ENCODE peak calls at places on chromosome 13, in five cellular contexts. One of them, this sample, is unnamed.

GRCh38 chr13:79560954-79561353 is 80.0 kb downstream of the NDFIP2 start:
- DNase-seq in activated CD4-positive, alpha-beta T cell treated with anti-CD3 and anti-CD28 coated beads, Interleukin-2, amount 10 ng/mL, durations not matched to agents 7 days and 5 days: no peak
- DNase-seq in occipital lobe: no peak
- DNase-seq in dorsolateral prefrontal cortex: no peak
- DNase-seq in activated B cell treated with CpG ODN at 0.5 μM for 24 hours: no peak
- DNase-seq in this sample: no peak

GRCh38 chr13:103694471-103694870 is 628.3 kb upstream of the SLC10A2 start:
- DNase-seq in activated CD4-positive, alpha-beta T cell treated with anti-CD3 and anti-CD28 coated beads, Interleukin-2, amount 10 ng/mL, durations not matched to agents 7 days and 5 days: no peak
- DNase-seq in activated B cell treated with CpG ODN at 0.5 μM for 24 hours: no peak
- DNase-seq in dorsolateral prefrontal cortex: no peak
- DNase-seq in occipital lobe: no peak
- DNase-seq in this sample: no peak

GRCh38 chr13:68993154-68993553 is 1114.5 kb upstream of the ATXN8OS start:
- DNase-seq in dorsolateral prefrontal cortex: no peak
- DNase-seq in activated CD4-positive, alpha-beta T cell treated with anti-CD3 and anti-CD28 coated beads, Interleukin-2, amount 10 ng/mL, durations not matched to agents 7 days and 5 days: no peak
- DNase-seq in occipital lobe: no peak
- DNase-seq in activated B cell treated with CpG ODN at 0.5 μM for 24 hours: no peak
- DNase-seq in this sample: no peak

GRCh38 chr13:32309812-32310706 is 5.1 kb downstream of the ZAR1L start:
- DNase-seq in dorsolateral prefrontal cortex: no peak
- DNase-seq in activated CD4-positive, alpha-beta T cell treated with anti-CD3 and anti-CD28 coated beads, Interleukin-2, amount 10 ng/mL, durations not matched to agents 7 days and 5 days: peak; percentile 46
- DNase-seq in activated B cell treated with CpG ODN at 0.5 μM for 24 hours: no peak
- DNase-seq in occipital lobe: no peak
- DNase-seq in this sample: no peak

GRCh38 chr13:26019881-26020535 is 31.8 kb downstream of the SHISA2 start:
- DNase-seq in activated B cell treated with CpG ODN at 0.5 μM for 24 hours: no peak
- DNase-seq in dorsolateral prefrontal cortex: no peak
- DNase-seq in occipital lobe: no peak
- DNase-seq in activated CD4-positive, alpha-beta T cell treated with anti-CD3 and anti-CD28 coated beads, Interleukin-2, amount 10 ng/mL, durations not matched to agents 7 days and 5 days: no peak
- DNase-seq in this sample: no peak

GRCh38 chr13:99312493-99312883 is 5.3 kb upstream of the GPR183 start:
- DNase-seq in occipital lobe: peak; percentile 36
- DNase-seq in dorsolateral prefrontal cortex: no peak
- DNase-seq in activated CD4-positive, alpha-beta T cell treated with anti-CD3 and anti-CD28 coated beads, Interleukin-2, amount 10 ng/mL, durations not matched to agents 7 days and 5 days: no peak
- DNase-seq in activated B cell treated with CpG ODN at 0.5 μM for 24 hours: no peak
- DNase-seq in this sample: peak; percentile 43

GRCh38 chr13:114248011-114248410 is 13.3 kb downstream of the CDC16 start:
- DNase-seq in activated B cell treated with CpG ODN at 0.5 μM for 24 hours: no peak
- DNase-seq in dorsolateral prefrontal cortex: no peak
- DNase-seq in activated CD4-positive, alpha-beta T cell treated with anti-CD3 and anti-CD28 coated beads, Interleukin-2, amount 10 ng/mL, durations not matched to agents 7 days and 5 days: no peak
- DNase-seq in occipital lobe: no peak
- DNase-seq in this sample: no peak

GRCh38 chr13:48494874-48495273 is 38.0 kb downstream of the RCBTB2 start:
- DNase-seq in activated CD4-positive, alpha-beta T cell treated with anti-CD3 and anti-CD28 coated beads, Interleukin-2, amount 10 ng/mL, durations not matched to agents 7 days and 5 days: no peak
- DNase-seq in occipital lobe: no peak
- DNase-seq in dorsolateral prefrontal cortex: no peak
- DNase-seq in activated B cell treated with CpG ODN at 0.5 μM for 24 hours: no peak
- DNase-seq in this sample: no peak

GRCh38 chr13:47798906-47799305 is 202.2 kb downstream of the SUCLA2 start:
- DNase-seq in activated CD4-positive, alpha-beta T cell treated with anti-CD3 and anti-CD28 coated beads, Interleukin-2, amount 10 ng/mL, durations not matched to agents 7 days and 5 days: no peak
- DNase-seq in dorsolateral prefrontal cortex: no peak
- DNase-seq in occipital lobe: no peak
- DNase-seq in activated B cell treated with CpG ODN at 0.5 μM for 24 hours: no peak
- DNase-seq in this sample: no peak

GRCh38 chr13:28413999-28414398 is 80.9 kb downstream of the FLT1 start:
- DNase-seq in activated B cell treated with CpG ODN at 0.5 μM for 24 hours: no peak
- DNase-seq in dorsolateral prefrontal cortex: no peak
- DNase-seq in occipital lobe: no peak
- DNase-seq in activated CD4-positive, alpha-beta T cell treated with anti-CD3 and anti-CD28 coated beads, Interleukin-2, amount 10 ng/mL, durations not matched to agents 7 days and 5 days: no peak
- DNase-seq in this sample: no peak

GRCh38 chr13:79353698-79354097 is 52.4 kb downstream of the RBM26 start:
- DNase-seq in dorsolateral prefrontal cortex: no peak
- DNase-seq in activated CD4-positive, alpha-beta T cell treated with anti-CD3 and anti-CD28 coated beads, Interleukin-2, amount 10 ng/mL, durations not matched to agents 7 days and 5 days: no peak
- DNase-seq in occipital lobe: no peak
- DNase-seq in activated B cell treated with CpG ODN at 0.5 μM for 24 hours: no peak
- DNase-seq in this sample: no peak

GRCh38 chr13:32581177-32581786 is 5.0 kb upstream of the PDS5B start:
- DNase-seq in occipital lobe: no peak
- DNase-seq in dorsolateral prefrontal cortex: no peak
- DNase-seq in activated CD4-positive, alpha-beta T cell treated with anti-CD3 and anti-CD28 coated beads, Interleukin-2, amount 10 ng/mL, durations not matched to agents 7 days and 5 days: peak; percentile 24
- DNase-seq in activated B cell treated with CpG ODN at 0.5 μM for 24 hours: no peak
- DNase-seq in this sample: no peak

GRCh38 chr13:84843368-84843767 is 955.9 kb downstream of the SLITRK6 start:
- DNase-seq in occipital lobe: no peak
- DNase-seq in dorsolateral prefrontal cortex: no peak
- DNase-seq in activated B cell treated with CpG ODN at 0.5 μM for 24 hours: no peak
- DNase-seq in activated CD4-positive, alpha-beta T cell treated with anti-CD3 and anti-CD28 coated beads, Interleukin-2, amount 10 ng/mL, durations not matched to agents 7 days and 5 days: no peak
- DNase-seq in this sample: no peak

GRCh38 chr13:87680298-87680697 is 9.1 kb downstream of the SLITRK5 start:
- DNase-seq in activated CD4-positive, alpha-beta T cell treated with anti-CD3 and anti-CD28 coated beads, Interleukin-2, amount 10 ng/mL, durations not matched to agents 7 days and 5 days: no peak
- DNase-seq in dorsolateral prefrontal cortex: no peak
- DNase-seq in activated B cell treated with CpG ODN at 0.5 μM for 24 hours: no peak
- DNase-seq in occipital lobe: no peak
- DNase-seq in this sample: no peak

GRCh38 chr13:50069255-50069654 is 54.0 kb downstream of the KCNRG start:
- DNase-seq in occipital lobe: no peak
- DNase-seq in activated B cell treated with CpG ODN at 0.5 μM for 24 hours: no peak
- DNase-seq in activated CD4-positive, alpha-beta T cell treated with anti-CD3 and anti-CD28 coated beads, Interleukin-2, amount 10 ng/mL, durations not matched to agents 7 days and 5 days: no peak
- DNase-seq in dorsolateral prefrontal cortex: no peak
- DNase-seq in this sample: no peak

GRCh38 chr13:32624441-32624840 is 38.2 kb downstream of the PDS5B start:
- DNase-seq in dorsolateral prefrontal cortex: no peak
- DNase-seq in activated B cell treated with CpG ODN at 0.5 μM for 24 hours: no peak
- DNase-seq in occipital lobe: no peak
- DNase-seq in activated CD4-positive, alpha-beta T cell treated with anti-CD3 and anti-CD28 coated beads, Interleukin-2, amount 10 ng/mL, durations not matched to agents 7 days and 5 days: no peak
- DNase-seq in this sample: no peak

GRCh38 chr13:92767468-92767867 is 459.1 kb upstream of the GPC6 start:
- DNase-seq in activated B cell treated with CpG ODN at 0.5 μM for 24 hours: no peak
- DNase-seq in dorsolateral prefrontal cortex: no peak
- DNase-seq in activated CD4-positive, alpha-beta T cell treated with anti-CD3 and anti-CD28 coated beads, Interleukin-2, amount 10 ng/mL, durations not matched to agents 7 days and 5 days: no peak
- DNase-seq in occipital lobe: no peak
- DNase-seq in this sample: no peak

GRCh38 chr13:65036999-65037398 is 2193.1 kb downstream of the PCDH9 start:
- DNase-seq in occipital lobe: no peak
- DNase-seq in activated B cell treated with CpG ODN at 0.5 μM for 24 hours: no peak
- DNase-seq in activated CD4-positive, alpha-beta T cell treated with anti-CD3 and anti-CD28 coated beads, Interleukin-2, amount 10 ng/mL, durations not matched to agents 7 days and 5 days: no peak
- DNase-seq in dorsolateral prefrontal cortex: no peak
- DNase-seq in this sample: no peak

GRCh38 chr13:44131069-44131614 is 242.5 kb upstream of the SERP2 start:
- DNase-seq in activated B cell treated with CpG ODN at 0.5 μM for 24 hours: no peak
- DNase-seq in occipital lobe: peak; percentile 43
- DNase-seq in activated CD4-positive, alpha-beta T cell treated with anti-CD3 and anti-CD28 coated beads, Interleukin-2, amount 10 ng/mL, durations not matched to agents 7 days and 5 days: no peak
- DNase-seq in dorsolateral prefrontal cortex: no peak
- DNase-seq in this sample: no peak

GRCh38 chr13:97566907-97567306 is 132.9 kb downstream of the RAP2A start:
- DNase-seq in activated B cell treated with CpG ODN at 0.5 μM for 24 hours: no peak
- DNase-seq in dorsolateral prefrontal cortex: no peak
- DNase-seq in activated CD4-positive, alpha-beta T cell treated with anti-CD3 and anti-CD28 coated beads, Interleukin-2, amount 10 ng/mL, durations not matched to agents 7 days and 5 days: no peak
- DNase-seq in occipital lobe: no peak
- DNase-seq in this sample: no peak

GRCh38 chr13:76641056-76641455 is 245.1 kb downstream of the KCTD12 start:
- DNase-seq in occipital lobe: no peak
- DNase-seq in activated B cell treated with CpG ODN at 0.5 μM for 24 hours: no peak
- DNase-seq in activated CD4-positive, alpha-beta T cell treated with anti-CD3 and anti-CD28 coated beads, Interleukin-2, amount 10 ng/mL, durations not matched to agents 7 days and 5 days: no peak
- DNase-seq in dorsolateral prefrontal cortex: no peak
- DNase-seq in this sample: no peak

GRCh38 chr13:37476874-37477273 is 121.7 kb downstream of the POSTN start:
- DNase-seq in occipital lobe: no peak
- DNase-seq in activated CD4-positive, alpha-beta T cell treated with anti-CD3 and anti-CD28 coated beads, Interleukin-2, amount 10 ng/mL, durations not matched to agents 7 days and 5 days: no peak
- DNase-seq in dorsolateral prefrontal cortex: no peak
- DNase-seq in activated B cell treated with CpG ODN at 0.5 μM for 24 hours: no peak
- DNase-seq in this sample: no peak

GRCh38 chr13:54029226-54029625 is 1000.6 kb downstream of the OLFM4 start:
- DNase-seq in occipital lobe: no peak
- DNase-seq in activated CD4-positive, alpha-beta T cell treated with anti-CD3 and anti-CD28 coated beads, Interleukin-2, amount 10 ng/mL, durations not matched to agents 7 days and 5 days: no peak
- DNase-seq in dorsolateral prefrontal cortex: no peak
- DNase-seq in activated B cell treated with CpG ODN at 0.5 μM for 24 hours: no peak
- DNase-seq in this sample: no peak

GRCh38 chr13:66210677-66211076 is 1019.5 kb downstream of the PCDH9 start:
- DNase-seq in activated CD4-positive, alpha-beta T cell treated with anti-CD3 and anti-CD28 coated beads, Interleukin-2, amount 10 ng/mL, durations not matched to agents 7 days and 5 days: no peak
- DNase-seq in dorsolateral prefrontal cortex: no peak
- DNase-seq in activated B cell treated with CpG ODN at 0.5 μM for 24 hours: no peak
- DNase-seq in occipital lobe: no peak
- DNase-seq in this sample: no peak

GRCh38 chr13:51152713-51153112 is 41.6 kb upstream of the C13orf42 start:
- DNase-seq in dorsolateral prefrontal cortex: no peak
- DNase-seq in activated CD4-positive, alpha-beta T cell treated with anti-CD3 and anti-CD28 coated beads, Interleukin-2, amount 10 ng/mL, durations not matched to agents 7 days and 5 days: no peak
- DNase-seq in occipital lobe: no peak
- DNase-seq in activated B cell treated with CpG ODN at 0.5 μM for 24 hours: no peak
- DNase-seq in this sample: no peak

GRCh38 chr13:98300956-98301641 is 124.0 kb upstream of the RNF113B start:
- DNase-seq in activated B cell treated with CpG ODN at 0.5 μM for 24 hours: no peak
- DNase-seq in occipital lobe: no peak
- DNase-seq in activated CD4-positive, alpha-beta T cell treated with anti-CD3 and anti-CD28 coated beads, Interleukin-2, amount 10 ng/mL, durations not matched to agents 7 days and 5 days: no peak
- DNase-seq in dorsolateral prefrontal cortex: no peak
- DNase-seq in this sample: no peak

GRCh38 chr13:104553156-104553555 is 1486.9 kb upstream of the SLC10A2 start:
- DNase-seq in activated B cell treated with CpG ODN at 0.5 μM for 24 hours: no peak
- DNase-seq in dorsolateral prefrontal cortex: no peak
- DNase-seq in activated CD4-positive, alpha-beta T cell treated with anti-CD3 and anti-CD28 coated beads, Interleukin-2, amount 10 ng/mL, durations not matched to agents 7 days and 5 days: no peak
- DNase-seq in occipital lobe: no peak
- DNase-seq in this sample: no peak

GRCh38 chr13:40408602-40409001 is 257.8 kb downstream of the FOXO1 start:
- DNase-seq in dorsolateral prefrontal cortex: no peak
- DNase-seq in activated CD4-positive, alpha-beta T cell treated with anti-CD3 and anti-CD28 coated beads, Interleukin-2, amount 10 ng/mL, durations not matched to agents 7 days and 5 days: no peak
- DNase-seq in activated B cell treated with CpG ODN at 0.5 μM for 24 hours: no peak
- DNase-seq in occipital lobe: no peak
- DNase-seq in this sample: no peak

GRCh38 chr13:97021241-97021640 is 27.0 kb upstream of the OXGR1 start:
- DNase-seq in activated CD4-positive, alpha-beta T cell treated with anti-CD3 and anti-CD28 coated beads, Interleukin-2, amount 10 ng/mL, durations not matched to agents 7 days and 5 days: no peak
- DNase-seq in activated B cell treated with CpG ODN at 0.5 μM for 24 hours: no peak
- DNase-seq in occipital lobe: no peak
- DNase-seq in dorsolateral prefrontal cortex: no peak
- DNase-seq in this sample: no peak

GRCh38 chr13:76991432-76991795 is 467 bp upstream of the CLN5 start:
- DNase-seq in activated B cell treated with CpG ODN at 0.5 μM for 24 hours: no peak
- DNase-seq in activated CD4-positive, alpha-beta T cell treated with anti-CD3 and anti-CD28 coated beads, Interleukin-2, amount 10 ng/mL, durations not matched to agents 7 days and 5 days: peak; percentile 65
- DNase-seq in occipital lobe: no peak
- DNase-seq in dorsolateral prefrontal cortex: no peak
- DNase-seq in this sample: no peak

GRCh38 chr13:100836696-100837095 is 162.1 kb upstream of the TMTC4 start:
- DNase-seq in dorsolateral prefrontal cortex: no peak
- DNase-seq in occipital lobe: no peak
- DNase-seq in activated CD4-positive, alpha-beta T cell treated with anti-CD3 and anti-CD28 coated beads, Interleukin-2, amount 10 ng/mL, durations not matched to agents 7 days and 5 days: no peak
- DNase-seq in activated B cell treated with CpG ODN at 0.5 μM for 24 hours: no peak
- DNase-seq in this sample: no peak

GRCh38 chr13:21616205-21616604 is 12.2 kb upstream of the MICU2 start:
- DNase-seq in dorsolateral prefrontal cortex: no peak
- DNase-seq in activated B cell treated with CpG ODN at 0.5 μM for 24 hours: no peak
- DNase-seq in activated CD4-positive, alpha-beta T cell treated with anti-CD3 and anti-CD28 coated beads, Interleukin-2, amount 10 ng/mL, durations not matched to agents 7 days and 5 days: no peak
- DNase-seq in occipital lobe: no peak
- DNase-seq in this sample: no peak

GRCh38 chr13:114043421-114044053 is 69.7 kb upstream of the C13orf46 start:
- DNase-seq in dorsolateral prefrontal cortex: no peak
- DNase-seq in activated CD4-positive, alpha-beta T cell treated with anti-CD3 and anti-CD28 coated beads, Interleukin-2, amount 10 ng/mL, durations not matched to agents 7 days and 5 days: no peak
- DNase-seq in occipital lobe: no peak
- DNase-seq in activated B cell treated with CpG ODN at 0.5 μM for 24 hours: no peak
- DNase-seq in this sample: no peak

GRCh38 chr13:32334676-32335075 is 19.4 kb downstream of the BRCA2 start:
- DNase-seq in occipital lobe: no peak
- DNase-seq in activated B cell treated with CpG ODN at 0.5 μM for 24 hours: no peak
- DNase-seq in dorsolateral prefrontal cortex: no peak
- DNase-seq in activated CD4-positive, alpha-beta T cell treated with anti-CD3 and anti-CD28 coated beads, Interleukin-2, amount 10 ng/mL, durations not matched to agents 7 days and 5 days: no peak
- DNase-seq in this sample: no peak

GRCh38 chr13:70333752-70334151 is 225.5 kb upstream of the KLHL1 start:
- DNase-seq in activated CD4-positive, alpha-beta T cell treated with anti-CD3 and anti-CD28 coated beads, Interleukin-2, amount 10 ng/mL, durations not matched to agents 7 days and 5 days: no peak
- DNase-seq in dorsolateral prefrontal cortex: no peak
- DNase-seq in occipital lobe: no peak
- DNase-seq in activated B cell treated with CpG ODN at 0.5 μM for 24 hours: no peak
- DNase-seq in this sample: no peak

GRCh38 chr13:49649244-49649962 is 21.1 kb downstream of the ARL11 start:
- DNase-seq in occipital lobe: no peak
- DNase-seq in dorsolateral prefrontal cortex: no peak
- DNase-seq in activated B cell treated with CpG ODN at 0.5 μM for 24 hours: no peak
- DNase-seq in activated CD4-positive, alpha-beta T cell treated with anti-CD3 and anti-CD28 coated beads, Interleukin-2, amount 10 ng/mL, durations not matched to agents 7 days and 5 days: no peak
- DNase-seq in this sample: no peak